ENCODE peak calls at places on chromosomes 3 and 15, in nine cellular contexts. R is islet precursor cell, X is NAMALWA, U is heart left ventricle, K is Right ventricle myocardium superior, H is nucleus accumbens, Q is right atrium auricular region, T is left cardiac atrium, A is AG08395. N is an unnamed sample.

GRCh38 chr15:39934415-39935044 is 615 bp downstream of the EIF2AK4 start:
- DNase-seq in R (no peak), X (peak), U (no peak), K (no peak), H (no peak), Q (no peak), T (no peak), A (no peak), N (no peak)

GRCh38 chr15:60397772-60398445 is at the start of gene ANXA2:
- DNase-seq in R (peak), X (peak), U (peak), K (peak), H (no peak), Q (peak), T (peak), A (peak), N (peak)

GRCh38 chr3:100163787-100164186 is 49.5 kb upstream of the FILIP1L start:
- DNase-seq in R (no peak), X (no peak), U (no peak), K (no peak), H (no peak), Q (no peak), T (no peak), A (no peak), N (no peak)

GRCh38 chr15:81117136-81117535 is 16.9 kb upstream of the CFAP161 start:
- DNase-seq in R (no peak), X (no peak), U (no peak), K (no peak), H (no peak), Q (no peak), T (no peak), A (peak), N (no peak)

GRCh38 chr3:144098691-144099090 is 127.1 kb downstream of the DIPK2A start:
- DNase-seq in R (no peak), X (no peak), U (no peak), K (peak), H (no peak), Q (no peak), T (no peak), A (no peak), N (no peak)

GRCh38 chr15:70299931-70300858 is 202.5 kb upstream of the TLE3 start:
- DNase-seq in R (no peak), X (no peak), U (no peak), K (no peak), H (no peak), Q (no peak), T (no peak), A (no peak), N (no peak)

GRCh38 chr3:13141183-13141582 is 68.0 kb upstream of the IQSEC1 start:
- DNase-seq in R (peak), X (no peak), U (no peak), K (peak), H (no peak), Q (no peak), T (no peak), A (no peak), N (no peak)

GRCh38 chr3:122520861-122521260 is 6.1 kb upstream of the KPNA1 start:
- DNase-seq in R (no peak), X (no peak), U (no peak), K (no peak), H (no peak), Q (no peak), T (no peak), A (no peak), N (no peak)

GRCh38 chr15:29920515-29920914 is 98.2 kb upstream of the TJP1 start:
- DNase-seq in R (peak), X (no peak), U (no peak), K (no peak), H (peak), Q (no peak), T (no peak), A (no peak), N (peak)

GRCh38 chr15:98938804-98939203 is 68.8 kb downstream of the PGPEP1L start:
- DNase-seq in R (no peak), X (no peak), U (no peak), K (no peak), H (no peak), Q (no peak), T (no peak), A (no peak), N (no peak)

GRCh38 chr15:74817370-74817737 is 4.7 kb downstream of the LMAN1L start:
- DNase-seq in R (peak), X (no peak), U (peak), K (peak), H (no peak), Q (no peak), T (peak), A (peak), N (no peak)

GRCh38 chr15:70451861-70452653 is 311.3 kb downstream of the UACA start:
- DNase-seq in R (no peak), X (no peak), U (no peak), K (no peak), H (no peak), Q (no peak), T (no peak), A (no peak), N (peak)

GRCh38 chr3:134877788-134878187 is 82.7 kb downstream of the EPHB1 start:
- DNase-seq in R (no peak), X (no peak), U (no peak), K (no peak), H (no peak), Q (no peak), T (no peak), A (no peak), N (no peak)

GRCh38 chr3:132660056-132660744 is at the start of gene UBA5:
- DNase-seq in R (peak), X (peak), U (peak), K (peak), H (peak), Q (peak), T (peak), A (peak), N (peak)

GRCh38 chr3:88434001-88434400 is 284.2 kb downstream of the C3orf38 start:
- DNase-seq in R (no peak), X (no peak), U (no peak), K (no peak), H (no peak), Q (no peak), T (no peak), A (no peak), N (no peak)

GRCh38 chr3:23389686-23390085 is 186.6 kb downstream of the UBE2E2 start:
- DNase-seq in R (no peak), X (peak), U (no peak), K (no peak), H (no peak), Q (no peak), T (no peak), A (no peak), N (no peak)

GRCh38 chr15:75508741-75509532 is 57.4 kb upstream of the SIN3A start:
- DNase-seq in R (no peak), X (peak), U (no peak), K (no peak), H (no peak), Q (no peak), T (no peak), A (peak), N (no peak)

GRCh38 chr3:190371152-190371551 is 16.8 kb upstream of the CLDN16 start:
- DNase-seq in R (no peak), X (no peak), U (no peak), K (no peak), H (no peak), Q (no peak), T (no peak), A (no peak), N (no peak)

GRCh38 chr3:133573054-133573628 is 345 bp upstream of the CDV3 start:
- DNase-seq in R (peak), X (peak), U (peak), K (peak), H (no peak), Q (peak), T (peak), A (peak), N (peak)

GRCh38 chr3:193314161-193314560 is 64.4 kb downstream of the ATP13A5 start:
- DNase-seq in R (no peak), X (peak), U (no peak), K (no peak), H (no peak), Q (no peak), T (no peak), A (no peak), N (no peak)

GRCh38 chr3:115350606-115351005 is 203.5 kb upstream of the ZBTB20 start:
- DNase-seq in R (no peak), X (no peak), U (no peak), K (no peak), H (no peak), Q (no peak), T (no peak), A (no peak), N (no peak)

GRCh38 chr3:160319322-160319721 is 79.7 kb downstream of the IFT80 start:
- DNase-seq in R (no peak), X (no peak), U (no peak), K (no peak), H (no peak), Q (no peak), T (no peak), A (no peak), N (no peak)

GRCh38 chr15:50134524-50135024 is 15.5 kb upstream of the ATP8B4 start:
- DNase-seq in R (no peak), X (no peak), U (no peak), K (no peak), H (no peak), Q (no peak), T (no peak), A (peak), N (no peak)

GRCh38 chr3:39541917-39542329 is 74.4 kb downstream of the MOBP start:
- DNase-seq in R (no peak), X (peak), U (no peak), K (no peak), H (no peak), Q (no peak), T (no peak), A (peak), N (no peak)

GRCh38 chr3:69806735-69807438 is 67.6 kb downstream of the MITF start:
- DNase-seq in R (no peak), X (no peak), U (no peak), K (no peak), H (no peak), Q (no peak), T (no peak), A (peak), N (no peak)

GRCh38 chr3:85835857-85836470 is 877.2 kb downstream of the CADM2 start:
- DNase-seq in R (no peak), X (no peak), U (no peak), K (no peak), H (no peak), Q (no peak), T (no peak), A (no peak), N (no peak)

GRCh38 chr3:182078929-182079328 is 367.2 kb downstream of the SOX2 start:
- DNase-seq in R (no peak), X (no peak), U (no peak), K (no peak), H (no peak), Q (no peak), T (no peak), A (no peak), N (no peak)

GRCh38 chr3:17025594-17026139 is 140.9 kb downstream of the PLCL2 start:
- DNase-seq in R (no peak), X (no peak), U (no peak), K (no peak), H (no peak), Q (no peak), T (no peak), A (no peak), N (no peak)

GRCh38 chr3:99903844-99904243 is 86.2 kb downstream of the CMSS1 start:
- DNase-seq in R (no peak), X (no peak), U (no peak), K (no peak), H (no peak), Q (no peak), T (no peak), A (no peak), N (no peak)

GRCh38 chr15:27512281-27513001 is 541.5 kb downstream of the GABRG3 start:
- DNase-seq in R (no peak), X (no peak), U (no peak), K (no peak), H (no peak), Q (no peak), T (no peak), A (no peak), N (no peak)

GRCh38 chr15:78455749-78456148 is 17.7 kb downstream of the IREB2 start:
- DNase-seq in R (no peak), X (no peak), U (peak), K (no peak), H (no peak), Q (no peak), T (no peak), A (peak), N (no peak)

GRCh38 chr3:120355486-120355885 is 6.3 kb upstream of the LRRC58 start:
- DNase-seq in R (no peak), X (no peak), U (no peak), K (no peak), H (no peak), Q (no peak), T (no peak), A (no peak), N (no peak)

GRCh38 chr3:102909904-102910303 is 475.1 kb downstream of the ZPLD1 start:
- DNase-seq in R (no peak), X (no peak), U (no peak), K (no peak), H (no peak), Q (no peak), T (no peak), A (no peak), N (no peak)

GRCh38 chr15:62742409-62743171 is 300.0 kb upstream of the TPM1 start:
- DNase-seq in R (peak), X (peak), U (peak), K (peak), H (no peak), Q (peak), T (peak), A (peak), N (no peak)

GRCh38 chr3:108509263-108509662 is 1.1 kb downstream of the MYH15 start:
- DNase-seq in R (no peak), X (no peak), U (no peak), K (no peak), H (no peak), Q (no peak), T (no peak), A (no peak), N (no peak)

GRCh38 chr3:157094301-157094700 is 65.6 kb downstream of the CCNL1 start:
- DNase-seq in R (no peak), X (no peak), U (no peak), K (no peak), H (no peak), Q (no peak), T (no peak), A (no peak), N (no peak)

GRCh38 chr15:82137261-82137660 is 91.4 kb upstream of the MEX3B start:
- DNase-seq in R (no peak), X (no peak), U (no peak), K (no peak), H (no peak), Q (no peak), T (no peak), A (no peak), N (no peak)

GRCh38 chr3:40741729-40742128 is 217.0 kb downstream of the ZNF621 start:
- DNase-seq in R (no peak), X (peak), U (peak), K (no peak), H (peak), Q (no peak), T (no peak), A (no peak), N (no peak)

GRCh38 chr3:152865675-152866074 is 30.7 kb downstream of the P2RY1 start:
- DNase-seq in R (no peak), X (no peak), U (no peak), K (no peak), H (no peak), Q (no peak), T (no peak), A (no peak), N (no peak)